ENCODE peak calls at places on chromosomes 12 and 14, in nine cellular contexts. B is fibroblast of mammary gland; T is NCI-H2081; H is DMS53; O is activated CD4-positive, alpha-beta T cell treated with anti-CD3 and anti-CD28 coated beads, Interleukin-2, amount 10 ng/mL, durations not matched to agents 7 days and 5 days; P is astrocyte of the spinal cord; W is mesendoderm; M is caudate nucleus; Y is NCI-H1694. N is an unnamed sample.

GRCh38 chr14:65169351-65169750 is 67.0 kb upstream of the MAX start:
- DNase-seq in B (peak; percentile 93), T (no peak), H (no peak), O (no peak), P (peak; percentile 63), W (no peak), M (peak; percentile 66), Y (no peak), N (peak; percentile 53)

GRCh38 chr12:105882404-105882803 is 256.4 kb downstream of the NUAK1 start:
- DNase-seq in B (peak; percentile 18), T (no peak), H (no peak), O (no peak), P (peak; percentile 13), W (peak; percentile 60), M (peak; percentile 69), Y (no peak), N (no peak)

GRCh38 chr12:113239288-113239771 is 18.1 kb downstream of the TPCN1 start:
- DNase-seq in B (no peak), T (no peak), H (peak; percentile 56), O (no peak), P (no peak), W (no peak), M (no peak), Y (no peak), N (no peak)

GRCh38 chr14:100692256-100692655 is 34.4 kb upstream of the DLK1 start:
- DNase-seq in B (no peak), T (no peak), H (no peak), O (no peak), P (no peak), W (no peak), M (no peak), Y (no peak), N (no peak)

GRCh38 chr14:95431199-95432145 is 85.0 kb downstream of the SYNE3 start:
- DNase-seq in B (peak; percentile 71), T (peak; percentile 6), H (peak; percentile 35), O (peak; percentile 20), P (peak; percentile 33), W (peak; percentile 71), M (no peak), Y (peak; percentile 66), N (peak; percentile 41)

GRCh38 chr14:71355324-71356201 is 448.3 kb downstream of the PCNX1 start:
- DNase-seq in B (peak; percentile 62), T (no peak), H (no peak), O (no peak), P (peak; percentile 57), W (no peak), M (no peak), Y (no peak), N (peak; percentile 18)

GRCh38 chr12:116971222-116971621 is 60.5 kb downstream of the FBXW8 start:
- DNase-seq in B (no peak), T (no peak), H (no peak), O (no peak), P (no peak), W (no peak), M (no peak), Y (no peak), N (no peak)

GRCh38 chr14:101062065-101062450 is 158.5 kb upstream of the RTL1 start:
- DNase-seq in B (no peak), T (no peak), H (no peak), O (no peak), P (no peak), W (no peak), M (no peak), Y (no peak), N (no peak)

GRCh38 chr12:92673756-92674155 is 29.0 kb upstream of the PLEKHG7 start:
- DNase-seq in B (no peak), T (no peak), H (no peak), O (no peak), P (no peak), W (no peak), M (no peak), Y (no peak), N (no peak)

GRCh38 chr12:76259071-76259470 is 89.1 kb downstream of the BBS10 start:
- DNase-seq in B (peak; percentile 39), T (no peak), H (no peak), O (no peak), P (no peak), W (peak; percentile 93), M (no peak), Y (no peak), N (peak; percentile 34)